ENCODE peak calls at places on chromosome 22, in eight cellular contexts. One of them, this sample, is unnamed.

GRCh38 chr22:42419328-42419881 is 12.8 kb downstream of the NFAM1 start:
- DNase-seq in HCT116: no peak
- DNase-seq in lung: no peak
- DNase-seq in HEK293T: no peak
- DNase-seq in mucosa of descending colon: peak
- DNase-seq in stimulated activated CD8-positive, alpha-beta memory T cell treated with anti-CD3 and anti-CD28 coated beads, Interleukin-4, amount 100 ng/mL, for 1 hour: no peak
- DNase-seq in progenitor cell of endocrine pancreas: no peak
- DNase-seq in adipocyte: no peak
- DNase-seq in this sample: no peak

GRCh38 chr22:44363214-44363979 is 50.6 kb upstream of the SHISAL1 start:
- DNase-seq in progenitor cell of endocrine pancreas: no peak
- DNase-seq in lung: peak
- DNase-seq in adipocyte: peak
- DNase-seq in mucosa of descending colon: peak
- DNase-seq in HEK293T: no peak
- DNase-seq in HCT116: no peak
- DNase-seq in stimulated activated CD8-positive, alpha-beta memory T cell treated with anti-CD3 and anti-CD28 coated beads, Interleukin-4, amount 100 ng/mL, for 1 hour: no peak
- DNase-seq in this sample: no peak

GRCh38 chr22:45572444-45572843 is 69.8 kb downstream of the FBLN1 start:
- DNase-seq in HEK293T: no peak
- DNase-seq in stimulated activated CD8-positive, alpha-beta memory T cell treated with anti-CD3 and anti-CD28 coated beads, Interleukin-4, amount 100 ng/mL, for 1 hour: no peak
- DNase-seq in mucosa of descending colon: no peak
- DNase-seq in lung: no peak
- DNase-seq in progenitor cell of endocrine pancreas: no peak
- DNase-seq in HCT116: no peak
- DNase-seq in adipocyte: peak
- DNase-seq in this sample: no peak

GRCh38 chr22:40512426-40513136 is 123.9 kb downstream of the MRTFA start:
- DNase-seq in adipocyte: peak
- DNase-seq in mucosa of descending colon: no peak
- DNase-seq in HEK293T: no peak
- DNase-seq in stimulated activated CD8-positive, alpha-beta memory T cell treated with anti-CD3 and anti-CD28 coated beads, Interleukin-4, amount 100 ng/mL, for 1 hour: no peak
- DNase-seq in lung: no peak
- DNase-seq in HCT116: no peak
- DNase-seq in progenitor cell of endocrine pancreas: no peak
- DNase-seq in this sample: no peak

GRCh38 chr22:43516386-43516785 is 104.6 kb downstream of the MPPED1 start:
- DNase-seq in HEK293T: no peak
- DNase-seq in adipocyte: no peak
- DNase-seq in mucosa of descending colon: no peak
- DNase-seq in progenitor cell of endocrine pancreas: no peak
- DNase-seq in stimulated activated CD8-positive, alpha-beta memory T cell treated with anti-CD3 and anti-CD28 coated beads, Interleukin-4, amount 100 ng/mL, for 1 hour: no peak
- DNase-seq in lung: no peak
- DNase-seq in HCT116: no peak
- DNase-seq in this sample: no peak

GRCh38 chr22:44454113-44454769 is 43.8 kb downstream of the RTL6 start:
- DNase-seq in stimulated activated CD8-positive, alpha-beta memory T cell treated with anti-CD3 and anti-CD28 coated beads, Interleukin-4, amount 100 ng/mL, for 1 hour: no peak
- DNase-seq in mucosa of descending colon: no peak
- DNase-seq in adipocyte: no peak
- DNase-seq in HEK293T: no peak
- DNase-seq in lung: no peak
- DNase-seq in progenitor cell of endocrine pancreas: no peak
- DNase-seq in HCT116: no peak
- DNase-seq in this sample: no peak

GRCh38 chr22:29325785-29326315 is 10.4 kb upstream of the RASL10A start:
- DNase-seq in HEK293T: no peak
- DNase-seq in adipocyte: no peak
- DNase-seq in mucosa of descending colon: no peak
- DNase-seq in lung: no peak
- DNase-seq in stimulated activated CD8-positive, alpha-beta memory T cell treated with anti-CD3 and anti-CD28 coated beads, Interleukin-4, amount 100 ng/mL, for 1 hour: no peak
- DNase-seq in progenitor cell of endocrine pancreas: no peak
- DNase-seq in HCT116: no peak
- DNase-seq in this sample: no peak

GRCh38 chr22:17772249-17772962 is 1.9 kb downstream of the BID start:
- DNase-seq in progenitor cell of endocrine pancreas: no peak
- DNase-seq in adipocyte: peak
- DNase-seq in HEK293T: no peak
- DNase-seq in HCT116: no peak
- DNase-seq in mucosa of descending colon: no peak
- DNase-seq in lung: no peak
- DNase-seq in stimulated activated CD8-positive, alpha-beta memory T cell treated with anti-CD3 and anti-CD28 coated beads, Interleukin-4, amount 100 ng/mL, for 1 hour: no peak
- DNase-seq in this sample: no peak

GRCh38 chr22:50528682-50529415 is 963 bp downstream of the TYMP start:
- DNase-seq in HCT116: no peak
- DNase-seq in adipocyte: no peak
- DNase-seq in progenitor cell of endocrine pancreas: no peak
- DNase-seq in stimulated activated CD8-positive, alpha-beta memory T cell treated with anti-CD3 and anti-CD28 coated beads, Interleukin-4, amount 100 ng/mL, for 1 hour: no peak
- DNase-seq in mucosa of descending colon: peak
- DNase-seq in HEK293T: no peak
- DNase-seq in lung: no peak
- DNase-seq in this sample: no peak

GRCh38 chr22:46377566-46378498 is 42.3 kb downstream of the TRMU start:
- DNase-seq in progenitor cell of endocrine pancreas: peak
- DNase-seq in stimulated activated CD8-positive, alpha-beta memory T cell treated with anti-CD3 and anti-CD28 coated beads, Interleukin-4, amount 100 ng/mL, for 1 hour: no peak
- DNase-seq in HEK293T: no peak
- DNase-seq in adipocyte: peak
- DNase-seq in lung: peak
- DNase-seq in mucosa of descending colon: peak
- DNase-seq in HCT116: peak
- DNase-seq in this sample: peak

GRCh38 chr22:23693979-23694680 is 3.3 kb downstream of the RGL4 start:
- DNase-seq in HEK293T: no peak
- DNase-seq in stimulated activated CD8-positive, alpha-beta memory T cell treated with anti-CD3 and anti-CD28 coated beads, Interleukin-4, amount 100 ng/mL, for 1 hour: no peak
- DNase-seq in adipocyte: no peak
- DNase-seq in progenitor cell of endocrine pancreas: no peak
- DNase-seq in lung: no peak
- DNase-seq in mucosa of descending colon: no peak
- DNase-seq in HCT116: no peak
- DNase-seq in this sample: no peak

GRCh38 chr22:50074056-50074455 is 11.2 kb downstream of the MLC1 start:
- DNase-seq in stimulated activated CD8-positive, alpha-beta memory T cell treated with anti-CD3 and anti-CD28 coated beads, Interleukin-4, amount 100 ng/mL, for 1 hour: no peak
- DNase-seq in mucosa of descending colon: no peak
- DNase-seq in lung: no peak
- DNase-seq in HCT116: no peak
- DNase-seq in adipocyte: no peak
- DNase-seq in HEK293T: no peak
- DNase-seq in progenitor cell of endocrine pancreas: no peak
- DNase-seq in this sample: no peak

GRCh38 chr22:29801796-29802195 is 34.6 kb downstream of the UQCR10 start:
- DNase-seq in progenitor cell of endocrine pancreas: no peak
- DNase-seq in stimulated activated CD8-positive, alpha-beta memory T cell treated with anti-CD3 and anti-CD28 coated beads, Interleukin-4, amount 100 ng/mL, for 1 hour: no peak
- DNase-seq in lung: no peak
- DNase-seq in HCT116: no peak
- DNase-seq in HEK293T: no peak
- DNase-seq in mucosa of descending colon: no peak
- DNase-seq in adipocyte: no peak
- DNase-seq in this sample: no peak

GRCh38 chr22:39643311-39644083 is 72.9 kb downstream of the CACNA1I start:
- DNase-seq in adipocyte: no peak
- DNase-seq in HEK293T: no peak
- DNase-seq in lung: no peak
- DNase-seq in HCT116: no peak
- DNase-seq in stimulated activated CD8-positive, alpha-beta memory T cell treated with anti-CD3 and anti-CD28 coated beads, Interleukin-4, amount 100 ng/mL, for 1 hour: no peak
- DNase-seq in mucosa of descending colon: no peak
- DNase-seq in progenitor cell of endocrine pancreas: no peak
- DNase-seq in this sample: no peak

GRCh38 chr22:30314918-30315317 is 11.8 kb downstream of the TBC1D10A start:
- DNase-seq in progenitor cell of endocrine pancreas: no peak
- DNase-seq in mucosa of descending colon: no peak
- DNase-seq in HEK293T: no peak
- DNase-seq in stimulated activated CD8-positive, alpha-beta memory T cell treated with anti-CD3 and anti-CD28 coated beads, Interleukin-4, amount 100 ng/mL, for 1 hour: no peak
- DNase-seq in HCT116: no peak
- DNase-seq in lung: no peak
- DNase-seq in adipocyte: no peak
- DNase-seq in this sample: no peak

GRCh38 chr22:41917375-41917905 is 2.6 kb upstream of the SHISA8 start:
- DNase-seq in adipocyte: no peak
- DNase-seq in mucosa of descending colon: no peak
- DNase-seq in HEK293T: no peak
- DNase-seq in lung: no peak
- DNase-seq in stimulated activated CD8-positive, alpha-beta memory T cell treated with anti-CD3 and anti-CD28 coated beads, Interleukin-4, amount 100 ng/mL, for 1 hour: no peak
- DNase-seq in HCT116: no peak
- DNase-seq in progenitor cell of endocrine pancreas: no peak
- DNase-seq in this sample: no peak

GRCh38 chr22:19868773-19869471 is 14.2 kb upstream of the GNB1L start:
- DNase-seq in mucosa of descending colon: peak
- DNase-seq in HCT116: no peak
- DNase-seq in progenitor cell of endocrine pancreas: no peak
- DNase-seq in lung: no peak
- DNase-seq in stimulated activated CD8-positive, alpha-beta memory T cell treated with anti-CD3 and anti-CD28 coated beads, Interleukin-4, amount 100 ng/mL, for 1 hour: no peak
- DNase-seq in adipocyte: no peak
- DNase-seq in HEK293T: no peak
- DNase-seq in this sample: peak

GRCh38 chr22:25146311-25146710 is 53.3 kb upstream of the CRYBB3 start:
- DNase-seq in HCT116: no peak
- DNase-seq in lung: no peak
- DNase-seq in HEK293T: no peak
- DNase-seq in adipocyte: no peak
- DNase-seq in progenitor cell of endocrine pancreas: no peak
- DNase-seq in stimulated activated CD8-positive, alpha-beta memory T cell treated with anti-CD3 and anti-CD28 coated beads, Interleukin-4, amount 100 ng/mL, for 1 hour: no peak
- DNase-seq in mucosa of descending colon: no peak
- DNase-seq in this sample: no peak